ENCODE peak calls at places on chromosomes 6 and 20, in four cellular contexts. X is SK-N-SH, F is K562, Y is GM12878. Z is an unnamed sample.

GRCh38 chr6:103783344-103783743 is 1076.4 kb downstream of the HACE1 start:
- DNase-seq in X (no peak), F (no peak), Y (no peak), Z (no peak)

GRCh38 chr20:11544029-11544678 is 373.5 kb upstream of the BTBD3 start:
- DNase-seq in X (peak; percentile 43), F (no peak), Y (peak; percentile 40), Z (peak; percentile 72)

GRCh38 chr6:24827162-24827561 is 28.4 kb upstream of the ARMH2 start:
- DNase-seq in X (peak; percentile 16), F (no peak), Y (no peak), Z (no peak)

GRCh38 chr6:10312445-10312844 is 102.4 kb downstream of the TFAP2A start:
- DNase-seq in X (no peak), F (no peak), Y (no peak), Z (no peak)

GRCh38 chr6:125301435-125302391 is at the start of gene HDDC2:
- DNase-seq in X (peak; percentile 89), F (peak; percentile 89), Y (no peak), Z (peak; percentile 68)

GRCh38 chr6:33343953-33344611 is 26.5 kb upstream of the ZBTB22 start:
- DNase-seq in X (no peak), F (no peak), Y (no peak), Z (no peak)

GRCh38 chr6:139380168-139380567 is 5.7 kb upstream of the CITED2 start:
- DNase-seq in X (no peak), F (no peak), Y (no peak), Z (no peak)

GRCh38 chr20:31698803-31699718 is 23.6 kb downstream of the BCL2L1 start:
- DNase-seq in X (no peak), F (no peak), Y (no peak), Z (peak; percentile 76)

GRCh38 chr6:56618050-56618449 is 24.6 kb downstream of the DST start:
- DNase-seq in X (no peak), F (peak; percentile 19), Y (no peak), Z (no peak)

GRCh38 chr6:139152088-139152891 is 17.4 kb downstream of the HECA start:
- DNase-seq in X (no peak), F (no peak), Y (no peak), Z (no peak)

GRCh38 chr6:24524801-24525200 is 30.0 kb downstream of the ALDH5A1 start:
- DNase-seq in X (peak; percentile 43), F (no peak), Y (no peak), Z (peak; percentile 33)

GRCh38 chr20:36830791-36831691 is 44.9 kb upstream of the TLDC2 start:
- DNase-seq in X (peak; percentile 61), F (no peak), Y (no peak), Z (no peak)

GRCh38 chr6:55578537-55579363 is at the start of gene HMGCLL1:
- DNase-seq in X (peak; percentile 74), F (no peak), Y (no peak), Z (no peak)

GRCh38 chr20:64232794-64233193 is 22.8 kb upstream of the PCMTD2 start:
- DNase-seq in X (no peak), F (no peak), Y (no peak), Z (no peak)

GRCh38 chr6:56329296-56330050 is 82.1 kb upstream of the COL21A1 start:
- DNase-seq in X (no peak), F (no peak), Y (no peak), Z (no peak)

GRCh38 chr20:50624351-50625016 is 66.9 kb downstream of the RIPOR3 start:
- DNase-seq in X (peak; percentile 60), F (no peak), Y (no peak), Z (peak; percentile 80)

GRCh38 chr20:63553933-63554290 is at the start of gene FNDC11:
- DNase-seq in X (peak; percentile 88), F (peak; percentile 76), Y (no peak), Z (no peak)

GRCh38 chr6:6987749-6988148 is 120.0 kb upstream of the RREB1 start:
- DNase-seq in X (no peak), F (no peak), Y (no peak), Z (no peak)

GRCh38 chr6:11430036-11430435 is 107.5 kb upstream of the TMEM170B start:
- DNase-seq in X (no peak), F (no peak), Y (no peak), Z (no peak)

GRCh38 chr6:158647501-158647900 is 2.4 kb upstream of the SYTL3 start:
- DNase-seq in X (no peak), F (no peak), Y (no peak), Z (no peak)

GRCh38 chr6:80767808-80768207 is 661.3 kb downstream of the BCKDHB start:
- DNase-seq in X (no peak), F (no peak), Y (no peak), Z (no peak)

GRCh38 chr20:57881466-57882405 is 171.9 kb upstream of the PMEPA1 start:
- DNase-seq in X (peak; percentile 80), F (no peak), Y (no peak), Z (no peak)

GRCh38 chr6:21198032-21198640 is 395.4 kb upstream of the SOX4 start:
- DNase-seq in X (no peak), F (no peak), Y (no peak), Z (no peak)

GRCh38 chr6:154399097-154399496 is 42.5 kb upstream of the IPCEF1 start:
- DNase-seq in X (no peak), F (no peak), Y (no peak), Z (no peak)

GRCh38 chr6:130848945-130849344 is 21.7 kb downstream of the SMLR1 start:
- DNase-seq in X (no peak), F (peak; percentile 11), Y (no peak), Z (no peak)
- TF ChIP-seq NFIC in X (no peak), F (no peak), Y (no peak), Z (no peak)

GRCh38 chr6:44219815-44220784 is 3.3 kb upstream of the SLC29A1 start:
- DNase-seq in X (no peak), F (no peak), Y (no peak), Z (no peak)
- H3K4me3 ChIP-seq in X (no peak overlapping the region), F (peak overlapping the region; percentile 48), Y (peak overlapping the region; percentile 58), Z (peak overlapping the region; percentile 72)

GRCh38 chr6:31385041-31385440 is 18.4 kb upstream of the MICA start:
- DNase-seq in X (no peak), F (no peak), Y (no peak), Z (no peak)
- TF ChIP-seq NFIC in X (no peak), F (no peak), Y (no peak), Z (no peak)

GRCh38 chr6:14706378-14706929 is 539.4 kb upstream of the JARID2 start:
- DNase-seq in X (no peak), F (peak; percentile 70), Y (no peak), Z (no peak)
- H3K4me3 ChIP-seq in X (no peak overlapping the region), F (no peak overlapping the region), Y (no peak overlapping the region), Z (no peak overlapping the region)

GRCh38 chr6:166465671-166466087 is 82.9 kb upstream of the MPC1 start:
- DNase-seq in X (peak; percentile 63), F (peak; percentile 75), Y (no peak), Z (no peak)
- TF ChIP-seq NFIC in X (no peak), F (no peak), Y (no peak), Z (no peak)

GRCh38 chr6:161607696-161608297 is 333.9 kb upstream of the AGPAT4 start:
- DNase-seq in X (no peak), F (no peak), Y (no peak), Z (no peak)
- H3K4me3 ChIP-seq in X (no peak overlapping the region), F (no peak overlapping the region), Y (no peak overlapping the region), Z (no peak overlapping the region)

DNA sequence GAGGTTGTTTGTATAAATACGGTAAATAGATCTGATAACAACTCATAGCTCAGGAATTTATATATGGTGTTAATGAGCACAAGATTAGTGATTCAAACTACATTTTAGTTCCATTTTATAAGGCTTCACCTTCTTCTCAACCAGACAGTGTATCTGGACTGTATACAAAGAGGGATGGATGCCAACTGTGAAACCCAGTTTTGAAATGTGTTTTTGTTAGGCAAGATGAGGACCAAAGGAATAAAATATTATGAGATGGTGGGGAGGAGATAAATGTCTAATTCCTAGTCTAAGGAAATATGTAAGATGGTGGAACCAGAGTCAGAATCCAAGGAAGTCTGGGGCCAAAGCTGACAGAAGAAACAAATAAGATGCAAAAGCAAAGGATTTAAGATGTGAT is 329.0 kb downstream of the GRIK2 start:
- DNase-seq in X (no peak), F (no peak), Y (no peak), Z (no peak)
- TF ChIP-seq NFIC in X (no peak), F (no peak), Y (no peak), Z (no peak)

Z was measured in HepG2.